ENCODE peak calls at places on chromosomes 12 and 14, in nine cellular contexts. V, Y, S, P, Q, L, U, E and J are unnamed samples.

GRCh38 chr12:79555006-79555925 is 135.5 kb downstream of the PAWR start:
- DNase-seq in U (peak), P (peak), E (no peak), Q (no peak), Y (peak), V (no peak), L (no peak), S (peak), J (no peak)

GRCh38 chr14:33949051-33950037 is 1.5 kb downstream of the EGLN3 start:
- DNase-seq in U (no peak), L (no peak), V (no peak), E (no peak), Q (no peak), S (no peak), P (no peak), Y (peak), J (no peak)

GRCh38 chr12:75437564-75437963 is 43.0 kb upstream of the GLIPR1 start:
- DNase-seq in E (no peak), V (no peak), S (peak), Q (no peak), L (no peak), P (no peak), U (peak), Y (peak), J (no peak)

GRCh38 chr12:69106482-69107118 is 132.8 kb upstream of the CPSF6 start:
- DNase-seq in U (no peak), V (no peak), P (no peak), S (no peak), Y (no peak), E (no peak), Q (no peak), L (no peak), J (no peak)

GRCh38 chr12:120037851-120038250 is 48.8 kb downstream of the BICDL1 start:
- DNase-seq in L (no peak), E (no peak), Q (no peak), V (no peak), U (no peak), P (no peak), S (peak), Y (no peak), J (no peak)

GRCh38 chr12:25236190-25236589 is 14.5 kb downstream of the KRAS start:
- DNase-seq in V (no peak), E (no peak), S (no peak), P (no peak), Q (no peak), U (peak), L (no peak), Y (no peak), J (no peak)

GRCh38 chr12:127054531-127054930 is 1212.4 kb upstream of the TMEM132C start:
- DNase-seq in P (no peak), Q (no peak), L (no peak), E (no peak), Y (no peak), V (no peak), U (no peak), S (no peak), J (no peak)

GRCh38 chr12:3607039-3607719 is 116.2 kb downstream of the PRMT8 start:
- DNase-seq in P (no peak), E (no peak), L (no peak), U (no peak), Y (no peak), Q (no peak), V (no peak), S (no peak), J (no peak)

GRCh38 chr12:118120579-118121363 is 15.2 kb upstream of the PEBP1 start:
- DNase-seq in V (peak), S (peak), L (peak), U (peak), Y (peak), P (peak), Q (peak), E (peak), J (peak)

GRCh38 chr14:51368721-51369163 is 128.7 kb downstream of the TMX1 start:
- DNase-seq in Q (no peak), S (no peak), L (no peak), V (no peak), P (no peak), Y (no peak), E (no peak), U (peak), J (no peak)